ENCODE peak calls at places on chromosomes 2 and 18, in ten cellular contexts. One of them, this sample, is unnamed. For H3K9me3 and H3K27me3, the result is how much of the 10 kb centered on the place peaks cover.

GRCh38 chr2:30705711-30706533 is 101.3 kb downstream of the CAPN13 start:
- DNase-seq in heart right ventricle: no peak
- DNase-seq in fibroblast of lung: no peak
- DNase-seq in lower lobe of right lung: no peak
- DNase-seq in gastrocnemius medialis: no peak
- DNase-seq in MM.1S: no peak
- DNase-seq in neuronal stem cell: no peak
- DNase-seq in cardiac muscle cell: no peak
- DNase-seq in PC-9: no peak
- DNase-seq in uterus: no peak
- DNase-seq in this sample: no peak

GRCh38 chr2:127577973-127578372 is 42.5 kb downstream of the MYO7B start:
- DNase-seq in MM.1S: no peak
- DNase-seq in heart right ventricle: peak
- DNase-seq in neuronal stem cell: no peak
- DNase-seq in fibroblast of lung: no peak
- DNase-seq in cardiac muscle cell: no peak
- DNase-seq in uterus: no peak
- DNase-seq in PC-9: no peak
- DNase-seq in lower lobe of right lung: no peak
- DNase-seq in gastrocnemius medialis: no peak
- DNase-seq in this sample: no peak

GRCh38 chr2:12722445-12723316 is 5.9 kb downstream of the TRIB2 start:
- DNase-seq in gastrocnemius medialis: no peak
- DNase-seq in lower lobe of right lung: no peak
- DNase-seq in MM.1S: no peak
- DNase-seq in heart right ventricle: no peak
- DNase-seq in cardiac muscle cell: no peak
- DNase-seq in uterus: no peak
- DNase-seq in neuronal stem cell: no peak
- DNase-seq in fibroblast of lung: no peak
- DNase-seq in PC-9: no peak
- DNase-seq in this sample: no peak

GRCh38 chr18:61595615-61596014 is 262.4 kb downstream of the CDH20 start:
- DNase-seq in cardiac muscle cell: no peak
- DNase-seq in gastrocnemius medialis: no peak
- DNase-seq in fibroblast of lung: peak
- DNase-seq in neuronal stem cell: no peak
- DNase-seq in MM.1S: no peak
- DNase-seq in lower lobe of right lung: no peak
- DNase-seq in PC-9: no peak
- DNase-seq in heart right ventricle: no peak
- DNase-seq in uterus: no peak
- DNase-seq in this sample: no peak

GRCh38 chr2:1744151-1744445 is 217 bp downstream of the PXDN start:
- DNase-seq in gastrocnemius medialis: no peak
- DNase-seq in heart right ventricle: no peak
- DNase-seq in cardiac muscle cell: no peak
- DNase-seq in lower lobe of right lung: peak
- DNase-seq in fibroblast of lung: no peak
- DNase-seq in neuronal stem cell: peak
- DNase-seq in MM.1S: no peak
- DNase-seq in PC-9: no peak
- DNase-seq in uterus: no peak
- DNase-seq in this sample: no peak

GRCh38 chr2:36253086-36253485 is 102.5 kb upstream of the CRIM1 start:
- DNase-seq in lower lobe of right lung: no peak
- DNase-seq in fibroblast of lung: peak
- DNase-seq in gastrocnemius medialis: no peak
- DNase-seq in MM.1S: no peak
- DNase-seq in uterus: no peak
- DNase-seq in neuronal stem cell: no peak
- DNase-seq in heart right ventricle: no peak
- DNase-seq in cardiac muscle cell: no peak
- DNase-seq in PC-9: no peak
- DNase-seq in this sample: no peak

GRCh38 chr2:128638741-128639477 is 320.2 kb upstream of the HS6ST1 start:
- DNase-seq in neuronal stem cell: peak
- DNase-seq in uterus: no peak
- DNase-seq in cardiac muscle cell: no peak
- DNase-seq in PC-9: no peak
- DNase-seq in gastrocnemius medialis: no peak
- DNase-seq in fibroblast of lung: peak
- DNase-seq in MM.1S: no peak
- DNase-seq in lower lobe of right lung: no peak
- DNase-seq in heart right ventricle: no peak
- DNase-seq in this sample: no peak

GRCh38 chr2:114661926-114662670 is 219.7 kb downstream of the DPP10 start:
- DNase-seq in heart right ventricle: peak
- DNase-seq in lower lobe of right lung: peak
- DNase-seq in PC-9: no peak
- DNase-seq in gastrocnemius medialis: no peak
- DNase-seq in cardiac muscle cell: peak
- DNase-seq in neuronal stem cell: no peak
- DNase-seq in MM.1S: no peak
- DNase-seq in uterus: no peak
- DNase-seq in fibroblast of lung: no peak
- DNase-seq in this sample: no peak

GRCh38 chr2:216216951-216217903 is 108.1 kb downstream of the XRCC5 start:
- DNase-seq in uterus: no peak
- DNase-seq in lower lobe of right lung: no peak
- DNase-seq in neuronal stem cell: no peak
- DNase-seq in PC-9: peak
- DNase-seq in fibroblast of lung: peak
- DNase-seq in heart right ventricle: no peak
- DNase-seq in gastrocnemius medialis: no peak
- DNase-seq in cardiac muscle cell: peak
- DNase-seq in MM.1S: peak
- DNase-seq in this sample: no peak

GRCh38 chr2:58890865-58891525 is 649.9 kb upstream of the FANCL start:
- DNase-seq in gastrocnemius medialis: no peak
- DNase-seq in fibroblast of lung: no peak
- DNase-seq in neuronal stem cell: no peak
- DNase-seq in lower lobe of right lung: no peak
- DNase-seq in PC-9: no peak
- DNase-seq in uterus: no peak
- DNase-seq in cardiac muscle cell: no peak
- DNase-seq in MM.1S: no peak
- DNase-seq in heart right ventricle: no peak
- DNase-seq in this sample: no peak
- H3K9me3 ChIP-seq in gastrocnemius medialis: under half
- H3K9me3 ChIP-seq in fibroblast of lung: under half
- H3K9me3 ChIP-seq in neuronal stem cell: under half
- H3K9me3 ChIP-seq in lower lobe of right lung: under half
- H3K9me3 ChIP-seq in PC-9: under half
- H3K9me3 ChIP-seq in uterus: under half
- H3K9me3 ChIP-seq in cardiac muscle cell: under half
- H3K9me3 ChIP-seq in MM.1S: under half
- H3K9me3 ChIP-seq in heart right ventricle: under half
- H3K9me3 ChIP-seq in this sample: under half

GRCh38 chr18:8962906-8963635 is 139.4 kb upstream of the NDUFV2 start:
- DNase-seq in lower lobe of right lung: no peak
- DNase-seq in neuronal stem cell: no peak
- DNase-seq in fibroblast of lung: no peak
- DNase-seq in PC-9: no peak
- DNase-seq in MM.1S: no peak
- DNase-seq in cardiac muscle cell: no peak
- DNase-seq in gastrocnemius medialis: no peak
- DNase-seq in uterus: no peak
- DNase-seq in heart right ventricle: no peak
- DNase-seq in this sample: no peak
- H3K27me3 ChIP-seq in lower lobe of right lung: under half
- H3K27me3 ChIP-seq in neuronal stem cell: under half
- H3K27me3 ChIP-seq in fibroblast of lung: under half
- H3K27me3 ChIP-seq in PC-9: under half
- H3K27me3 ChIP-seq in MM.1S: under half
- H3K27me3 ChIP-seq in cardiac muscle cell: under half
- H3K27me3 ChIP-seq in gastrocnemius medialis: under half
- H3K27me3 ChIP-seq in uterus: under half
- H3K27me3 ChIP-seq in heart right ventricle: under half
- H3K27me3 ChIP-seq in this sample: under half

DNA sequence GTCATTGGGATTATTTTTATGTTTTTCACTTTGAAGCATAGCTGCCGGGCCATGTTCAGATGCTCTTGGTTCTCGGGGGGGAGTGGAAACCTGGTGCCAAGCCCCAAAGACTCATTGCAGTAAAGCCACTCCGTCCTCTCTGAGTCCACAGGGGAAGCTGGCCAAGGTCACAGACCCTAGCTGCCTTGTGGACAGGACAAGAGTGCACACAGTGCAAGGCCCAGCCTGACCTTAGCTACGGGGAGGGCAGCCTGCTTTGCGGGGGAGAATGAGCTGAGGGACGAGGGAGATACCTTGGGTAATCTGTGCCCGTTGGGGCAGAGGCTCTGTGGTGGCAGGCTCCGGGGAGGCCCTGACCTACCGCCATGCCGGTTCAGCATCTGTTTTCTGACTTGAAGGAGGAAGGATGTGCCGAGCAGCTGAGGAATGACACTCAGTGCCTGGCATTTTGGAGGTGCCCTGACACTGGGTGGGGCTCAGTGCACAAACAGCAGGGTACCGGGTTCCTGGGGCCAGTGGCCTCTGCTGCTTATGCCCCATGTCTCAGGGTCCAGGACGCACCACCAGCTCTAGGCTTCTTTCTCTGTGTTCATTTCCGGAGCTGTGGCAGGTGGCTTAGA is 87.2 kb downstream of the STPG4 start:
- DNase-seq in lower lobe of right lung: no peak
- DNase-seq in neuronal stem cell: no peak
- DNase-seq in uterus: no peak
- DNase-seq in heart right ventricle: no peak
- DNase-seq in cardiac muscle cell: no peak
- DNase-seq in gastrocnemius medialis: no peak
- DNase-seq in MM.1S: no peak
- DNase-seq in fibroblast of lung: no peak
- DNase-seq in PC-9: no peak
- DNase-seq in this sample: no peak
- H3K4me3 ChIP-seq in lower lobe of right lung: no peak
- H3K4me3 ChIP-seq in neuronal stem cell: no peak
- H3K4me3 ChIP-seq in uterus: no peak
- H3K4me3 ChIP-seq in heart right ventricle: no peak
- H3K4me3 ChIP-seq in cardiac muscle cell: no peak
- H3K4me3 ChIP-seq in gastrocnemius medialis: no peak
- H3K4me3 ChIP-seq in MM.1S: no peak
- H3K4me3 ChIP-seq in fibroblast of lung: no peak
- H3K4me3 ChIP-seq in PC-9: no peak
- H3K4me3 ChIP-seq in this sample: no peak

GRCh38 chr2:178157574-178157973 is 36.7 kb upstream of the OSBPL6 start:
- DNase-seq in lower lobe of right lung: no peak
- DNase-seq in MM.1S: no peak
- DNase-seq in heart right ventricle: no peak
- DNase-seq in neuronal stem cell: no peak
- DNase-seq in PC-9: no peak
- DNase-seq in cardiac muscle cell: no peak
- DNase-seq in uterus: no peak
- DNase-seq in gastrocnemius medialis: no peak
- DNase-seq in fibroblast of lung: no peak
- DNase-seq in this sample: no peak

GRCh38 chr2:178163911-178164310 is 30.4 kb upstream of the OSBPL6 start:
- DNase-seq in cardiac muscle cell: no peak
- DNase-seq in neuronal stem cell: no peak
- DNase-seq in PC-9: no peak
- DNase-seq in lower lobe of right lung: no peak
- DNase-seq in MM.1S: no peak
- DNase-seq in fibroblast of lung: no peak
- DNase-seq in heart right ventricle: no peak
- DNase-seq in gastrocnemius medialis: no peak
- DNase-seq in uterus: no peak
- DNase-seq in this sample: no peak

GRCh38 chr2:178163395-178163794 is 30.9 kb upstream of the OSBPL6 start:
- DNase-seq in fibroblast of lung: no peak
- DNase-seq in PC-9: no peak
- DNase-seq in uterus: no peak
- DNase-seq in neuronal stem cell: no peak
- DNase-seq in MM.1S: no peak
- DNase-seq in gastrocnemius medialis: no peak
- DNase-seq in heart right ventricle: no peak
- DNase-seq in lower lobe of right lung: no peak
- DNase-seq in cardiac muscle cell: peak
- DNase-seq in this sample: no peak
- H3K9me3 ChIP-seq in fibroblast of lung: under half
- H3K9me3 ChIP-seq in PC-9: under half
- H3K9me3 ChIP-seq in uterus: under half
- H3K9me3 ChIP-seq in neuronal stem cell: under half
- H3K9me3 ChIP-seq in MM.1S: under half
- H3K9me3 ChIP-seq in gastrocnemius medialis: under half
- H3K9me3 ChIP-seq in heart right ventricle: under half
- H3K9me3 ChIP-seq in lower lobe of right lung: under half
- H3K9me3 ChIP-seq in cardiac muscle cell: under half
- H3K9me3 ChIP-seq in this sample: under half

GRCh38 chr2:27264253-27264752 is 1.5 kb upstream of the SLC30A3 start:
- DNase-seq in MM.1S: peak
- DNase-seq in lower lobe of right lung: no peak
- DNase-seq in gastrocnemius medialis: no peak
- DNase-seq in neuronal stem cell: no peak
- DNase-seq in heart right ventricle: no peak
- DNase-seq in cardiac muscle cell: no peak
- DNase-seq in fibroblast of lung: no peak
- DNase-seq in PC-9: no peak
- DNase-seq in uterus: no peak
- DNase-seq in this sample: no peak
- H3K27me3 ChIP-seq in MM.1S: half or more
- H3K27me3 ChIP-seq in lower lobe of right lung: half or more
- H3K27me3 ChIP-seq in gastrocnemius medialis: half or more
- H3K27me3 ChIP-seq in neuronal stem cell: half or more
- H3K27me3 ChIP-seq in heart right ventricle: under half
- H3K27me3 ChIP-seq in cardiac muscle cell: under half
- H3K27me3 ChIP-seq in fibroblast of lung: half or more
- H3K27me3 ChIP-seq in PC-9: half or more
- H3K27me3 ChIP-seq in uterus: under half
- H3K27me3 ChIP-seq in this sample: under half

This sample was measured in CD4-positive, CD25-positive, alpha-beta regulatory T cell.